ENCODE peak calls at places on chromosomes 7 and 10, in eight cellular contexts. Q, W, T, D, P, V, U and N are unnamed samples.

GRCh38 chr7:8155836-8156235 is 106.1 kb downstream of the ICA1 start:
- DNase-seq in D (no peak), W (no peak), Q (no peak), U (no peak), T (peak; percentile 86), P (no peak), V (no peak), N (no peak)

GRCh38 chr10:119620241-119620753 is 23.5 kb upstream of the TIAL1 start:
- DNase-seq in T (no peak), U (no peak), Q (no peak), W (no peak), D (no peak), V (no peak), P (no peak), N (no peak)

GRCh38 chr7:150407588-150408392 is 28.7 kb downstream of the ZNF775 start:
- DNase-seq in W (peak; percentile 65), Q (no peak), P (no peak), U (no peak), D (peak; percentile 11), T (no peak), V (no peak), N (no peak)

GRCh38 chr10:57964371-57964770 is 303.3 kb downstream of the IPMK start:
- DNase-seq in T (peak; percentile 5), Q (no peak), P (peak; percentile 16), W (peak; percentile 43), D (no peak), V (no peak), U (peak; percentile 91), N (peak; percentile 31)

GRCh38 chr7:150675714-150676113 is 9.8 kb upstream of the GIMAP2 start:
- DNase-seq in T (no peak), P (no peak), U (no peak), W (no peak), V (no peak), D (no peak), Q (no peak), N (no peak)

GRCh38 chr7:68562323-68562899 is 1035.9 kb upstream of the AUTS2 start:
- DNase-seq in T (no peak), U (peak; percentile 14), D (no peak), Q (no peak), V (no peak), P (no peak), W (no peak), N (no peak)

GRCh38 chr10:108957681-108958080 is 965.6 kb downstream of the XPNPEP1 start:
- DNase-seq in Q (no peak), D (no peak), U (peak; percentile 5), W (no peak), P (no peak), T (no peak), V (no peak), N (no peak)

GRCh38 chr7:98988641-98989040 is 110.3 kb downstream of the TRRAP start:
- DNase-seq in P (no peak), Q (no peak), U (no peak), T (no peak), W (no peak), V (no peak), D (no peak), N (no peak)

GRCh38 chr7:149741629-149742028 is 31.8 kb downstream of the ZNF467 start:
- DNase-seq in V (no peak), T (peak; percentile 44), U (no peak), D (no peak), Q (no peak), P (no peak), W (no peak), N (no peak)

GRCh38 chr7:129122751-129123516 is 21.6 kb upstream of the TSPAN33 start:
- DNase-seq in D (no peak), V (no peak), W (no peak), T (no peak), U (no peak), Q (no peak), P (no peak), N (no peak)

DNA sequence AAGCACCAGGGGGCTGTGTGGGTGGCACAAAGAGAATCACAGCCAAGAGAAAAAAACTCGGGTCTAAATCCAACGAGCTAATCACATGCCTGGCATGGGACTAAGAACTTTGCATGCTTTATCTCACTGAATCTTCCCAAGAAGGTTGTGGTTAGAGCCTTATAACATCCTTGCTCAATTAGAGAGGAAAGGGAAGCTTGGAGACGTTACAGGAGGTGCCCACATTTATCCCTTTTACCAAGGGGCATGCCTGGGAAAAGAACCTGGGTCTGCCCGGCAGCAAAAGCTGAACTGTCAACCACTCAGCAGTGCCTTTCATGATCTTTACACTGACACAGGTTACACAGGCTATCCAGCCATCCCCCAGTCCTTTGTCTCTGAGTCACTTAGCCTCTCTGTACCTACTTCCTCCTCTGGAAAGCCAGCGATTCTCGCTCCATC is 190.1 kb downstream of the PRPF18 start:
- DNase-seq in W (no peak), Q (no peak), T (no peak), U (no peak), D (no peak), P (no peak), V (peak; percentile 71), N (no peak)
- H3K27ac ChIP-seq in W (no peak overlapping the region), Q (no peak overlapping the region), T (no peak overlapping the region), U (no peak overlapping the region), D (no peak overlapping the region), P (no peak overlapping the region), V (peak overlapping the region; percentile 16), N (peak overlapping the region; percentile 55)

GRCh38 chr10:102674566-102674965 is 30.3 kb downstream of the TRIM8 start:
- DNase-seq in T (no peak), Q (no peak), V (no peak), U (no peak), P (no peak), D (no peak), W (no peak), N (no peak)

GRCh38 chr10:102673961-102674511 is 29.8 kb downstream of the TRIM8 start:
- DNase-seq in D (peak; percentile 47), W (peak; percentile 82), U (peak; percentile 69), P (peak; percentile 71), T (peak; percentile 38), V (no peak), Q (peak; percentile 72), N (peak; percentile 27)

GRCh38 chr10:102675151-102675886 is 31.0 kb downstream of the TRIM8 start:
- DNase-seq in Q (no peak), T (no peak), U (no peak), W (no peak), D (no peak), V (no peak), P (no peak), N (no peak)

GRCh38 chr10:102672822-102673200 is 28.5 kb downstream of the TRIM8 start:
- DNase-seq in W (no peak), Q (no peak), D (no peak), T (no peak), V (no peak), U (no peak), P (no peak), N (no peak)

GRCh38 chr10:102673235-102673634 is 29.0 kb downstream of the TRIM8 start:
- DNase-seq in W (no peak), Q (no peak), T (no peak), D (no peak), U (no peak), V (no peak), P (no peak), N (no peak)
- H3K27ac ChIP-seq in W (peak overlapping the region; percentile 79), Q (peak overlapping the region; percentile 17), T (peak overlapping the region; percentile 87), D (peak overlapping the region; percentile 63), U (peak overlapping the region; percentile 28), V (no peak overlapping the region), P (peak overlapping the region; percentile 92), N (peak overlapping the region; percentile 43)

GRCh38 chr10:112986791-112987190 is 36.7 kb downstream of the TCF7L2 start:
- DNase-seq in W (no peak), D (no peak), T (no peak), Q (no peak), V (no peak), P (no peak), U (no peak), N (no peak)

GRCh38 chr10:112988839-112989406 is 38.9 kb downstream of the TCF7L2 start:
- DNase-seq in Q (peak; percentile 55), U (peak; percentile 31), P (no peak), W (no peak), T (no peak), D (no peak), V (no peak), N (no peak)

GRCh38 chr10:112996462-112996861 is 46.4 kb downstream of the TCF7L2 start:
- DNase-seq in U (no peak), Q (no peak), W (no peak), V (no peak), P (no peak), D (no peak), T (no peak), N (no peak)

GRCh38 chr10:112990271-112990670 is 40.2 kb downstream of the TCF7L2 start:
- DNase-seq in U (no peak), V (no peak), D (no peak), T (no peak), P (no peak), W (no peak), Q (no peak), N (no peak)

DNA sequence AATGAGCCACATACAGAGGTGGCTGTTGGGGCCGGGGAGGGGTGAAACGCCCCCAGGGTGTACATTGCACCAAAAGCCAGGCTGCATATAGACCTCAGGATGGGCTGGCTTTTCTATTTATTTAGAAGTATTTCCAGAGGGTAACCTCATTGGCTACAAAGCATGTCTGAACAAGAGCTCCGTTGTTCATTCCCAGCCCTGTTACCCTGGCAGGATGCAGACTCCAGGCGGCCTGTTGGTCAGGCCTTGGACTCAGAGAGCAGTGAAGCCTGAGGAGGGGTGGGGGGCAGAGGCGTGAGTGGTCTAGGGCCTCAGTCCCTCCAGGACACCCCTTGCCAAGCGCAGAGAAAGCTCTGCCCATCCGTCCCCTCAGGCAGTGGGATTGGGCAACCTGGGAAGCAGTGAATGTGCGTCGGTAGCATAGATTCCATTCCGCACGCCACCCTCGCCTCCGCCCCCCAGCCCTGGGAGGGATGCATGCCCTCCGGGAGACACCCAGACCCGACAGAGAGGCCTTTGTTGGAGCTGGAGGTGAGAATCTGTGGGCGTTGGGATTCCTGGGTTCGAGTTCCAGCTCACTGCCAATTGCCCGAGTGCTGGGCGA is 41.9 kb downstream of the TCF7L2 start:
- DNase-seq in V (no peak), P (no peak), W (no peak), Q (no peak), T (no peak), U (no peak), D (no peak), N (no peak)
- H3K27ac ChIP-seq in V (no peak overlapping the region), P (no peak overlapping the region), W (no peak overlapping the region), Q (peak overlapping the region; percentile 72), T (no peak overlapping the region), U (no peak overlapping the region), D (no peak overlapping the region), N (peak overlapping the region; percentile 58)

DNA sequence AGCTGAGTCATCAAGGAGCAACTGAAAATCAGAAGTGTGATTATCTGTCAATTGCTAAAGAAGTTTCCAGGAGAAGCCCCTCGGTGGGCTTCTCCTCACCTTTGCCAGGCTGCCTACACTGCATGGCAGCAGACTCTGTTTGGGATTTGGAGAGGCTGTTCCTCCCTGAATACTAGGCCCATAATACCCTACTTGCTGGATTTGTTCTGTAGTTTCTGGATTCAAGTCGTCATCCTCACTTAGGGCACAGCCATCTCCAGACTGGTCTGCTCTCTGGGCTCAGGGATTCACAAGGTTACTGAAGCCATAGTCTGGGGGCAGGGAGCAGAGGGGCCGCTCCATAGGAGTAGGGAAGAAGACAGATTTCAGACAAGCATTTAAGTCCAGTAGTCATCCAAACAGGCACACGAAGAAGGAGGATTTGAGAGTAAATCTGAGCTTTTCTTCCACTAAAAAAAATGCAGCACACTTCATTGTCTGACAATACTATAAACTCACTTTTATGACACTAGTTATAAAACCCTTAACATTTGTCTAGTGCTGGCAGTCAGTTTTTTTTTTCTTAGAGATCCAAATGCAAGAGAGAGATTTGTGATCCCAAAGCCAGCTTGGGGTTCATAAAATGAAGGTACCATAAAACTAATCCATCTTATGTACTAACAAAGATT is 723.3 kb downstream of the GRID1 start:
- DNase-seq in V (no peak), P (no peak), D (no peak), Q (no peak), T (no peak), W (no peak), U (no peak), N (no peak)
- H3K27ac ChIP-seq in V (peak overlapping the region; percentile 99), P (no peak overlapping the region), D (peak overlapping the region; percentile 83), Q (no peak overlapping the region), T (no peak overlapping the region), W (no peak overlapping the region), U (no peak overlapping the region), N (peak overlapping the region; percentile 91)